ENCODE peak calls at places on chromosome 19, in seven cellular contexts. One of them, this sample, is unnamed.

GRCh38 chr19:27774827-27775226 is 1438.1 kb downstream of the UQCRFS1 start:
- DNase-seq in lung: no peak
- DNase-seq in testis: no peak
- DNase-seq in HL-60: peak
- DNase-seq in mesendoderm: peak
- DNase-seq in CD8-positive, alpha-beta memory T cell: no peak
- DNase-seq in AG04450: no peak
- DNase-seq in this sample: no peak

GRCh38 chr19:37594982-37595382 is 306 bp downstream of the ZNF540 start:
- DNase-seq in lung: peak
- DNase-seq in testis: peak
- DNase-seq in HL-60: peak
- DNase-seq in mesendoderm: no peak
- DNase-seq in CD8-positive, alpha-beta memory T cell: peak
- DNase-seq in AG04450: peak
- DNase-seq in this sample: peak

GRCh38 chr19:29285878-29286277 is 72.9 kb upstream of the UQCRFS1 start:
- DNase-seq in lung: no peak
- DNase-seq in testis: no peak
- DNase-seq in HL-60: peak
- DNase-seq in mesendoderm: peak
- DNase-seq in CD8-positive, alpha-beta memory T cell: no peak
- DNase-seq in AG04450: no peak
- DNase-seq in this sample: peak

GRCh38 chr19:6018786-6019185 is 40.8 kb upstream of the RANBP3 start:
- DNase-seq in lung: no peak
- DNase-seq in testis: no peak
- DNase-seq in HL-60: no peak
- DNase-seq in mesendoderm: peak
- DNase-seq in CD8-positive, alpha-beta memory T cell: no peak
- DNase-seq in AG04450: no peak
- DNase-seq in this sample: no peak

GRCh38 chr19:56118666-56119584 is 2.2 kb downstream of the ZNF787 start:
- DNase-seq in lung: no peak
- DNase-seq in testis: no peak
- DNase-seq in HL-60: no peak
- DNase-seq in mesendoderm: no peak
- DNase-seq in CD8-positive, alpha-beta memory T cell: no peak
- DNase-seq in AG04450: no peak
- DNase-seq in this sample: no peak

GRCh38 chr19:46068345-46069258 is 27.8 kb upstream of the IGFL4 start:
- DNase-seq in lung: no peak
- DNase-seq in testis: no peak
- DNase-seq in HL-60: peak
- DNase-seq in mesendoderm: no peak
- DNase-seq in CD8-positive, alpha-beta memory T cell: no peak
- DNase-seq in AG04450: peak
- DNase-seq in this sample: peak

GRCh38 chr19:45103200-45103624 is 10.2 kb downstream of the PPP1R37 start:
- DNase-seq in lung: no peak
- DNase-seq in testis: peak
- DNase-seq in HL-60: peak
- DNase-seq in mesendoderm: no peak
- DNase-seq in CD8-positive, alpha-beta memory T cell: peak
- DNase-seq in AG04450: no peak
- DNase-seq in this sample: no peak

GRCh38 chr19:6457958-6458694 is 1.5 kb downstream of the SLC25A23 start:
- DNase-seq in lung: no peak
- DNase-seq in testis: no peak
- DNase-seq in HL-60: no peak
- DNase-seq in mesendoderm: no peak
- DNase-seq in CD8-positive, alpha-beta memory T cell: no peak
- DNase-seq in AG04450: no peak
- DNase-seq in this sample: no peak

GRCh38 chr19:22882797-22883196 is 50.7 kb downstream of the ZNF723 start:
- DNase-seq in lung: no peak
- DNase-seq in testis: no peak
- DNase-seq in HL-60: peak
- DNase-seq in mesendoderm: peak
- DNase-seq in CD8-positive, alpha-beta memory T cell: no peak
- DNase-seq in AG04450: no peak
- DNase-seq in this sample: peak
- H3K4me3 ChIP-seq in lung: no peak
- H3K4me3 ChIP-seq in testis: no peak
- H3K4me3 ChIP-seq in HL-60: no peak
- H3K4me3 ChIP-seq in mesendoderm: no peak
- H3K4me3 ChIP-seq in CD8-positive, alpha-beta memory T cell: no peak
- H3K4me3 ChIP-seq in AG04450: no peak
- H3K4me3 ChIP-seq in this sample: no peak

DNA sequence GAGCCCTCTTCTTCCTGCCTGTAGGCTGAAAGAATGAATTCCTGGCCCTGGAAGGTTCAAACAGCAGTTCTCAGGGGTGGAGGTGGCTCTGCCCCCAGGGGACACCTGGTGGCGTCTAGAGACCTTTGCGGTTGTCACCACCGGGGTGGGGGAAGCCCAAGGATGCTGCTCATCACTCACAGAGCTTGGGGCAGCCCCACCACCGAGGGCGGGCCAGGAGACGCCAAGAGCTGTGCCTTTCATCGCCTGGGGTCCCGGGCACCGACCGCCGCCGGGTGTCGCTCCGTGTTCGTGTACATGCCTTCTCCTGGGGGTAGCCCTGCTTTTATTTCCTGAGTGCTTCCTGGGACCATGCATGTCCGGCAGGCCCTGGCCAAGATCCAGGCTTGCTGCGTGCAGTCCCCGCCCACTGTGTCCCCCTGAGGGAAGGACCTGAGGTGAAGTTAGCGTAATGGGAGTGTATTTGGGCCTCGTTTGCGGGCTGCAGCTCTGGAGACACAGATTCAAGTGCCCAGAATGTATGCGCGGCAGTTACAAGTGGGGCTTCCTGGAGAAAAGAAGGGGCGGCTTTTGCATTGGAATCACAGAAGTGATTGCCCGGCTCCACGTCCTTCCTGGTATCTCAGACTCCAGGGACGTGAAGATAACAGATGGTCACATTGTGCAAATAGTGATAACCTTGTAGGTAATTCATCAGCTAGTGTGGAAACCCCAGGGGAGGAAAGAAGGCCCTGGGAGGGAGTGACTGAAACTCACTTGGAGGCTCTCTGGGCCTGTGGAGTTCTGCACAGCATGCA is 7.8 kb downstream of the DOT1L start:
- DNase-seq in lung: no peak
- DNase-seq in testis: peak
- DNase-seq in HL-60: no peak
- DNase-seq in mesendoderm: peak
- DNase-seq in CD8-positive, alpha-beta memory T cell: peak
- DNase-seq in AG04450: no peak
- DNase-seq in this sample: no peak
- H3K4me3 ChIP-seq in lung: no peak
- H3K4me3 ChIP-seq in testis: no peak
- H3K4me3 ChIP-seq in HL-60: no peak
- H3K4me3 ChIP-seq in mesendoderm: no peak
- H3K4me3 ChIP-seq in CD8-positive, alpha-beta memory T cell: no peak
- H3K4me3 ChIP-seq in AG04450: no peak
- H3K4me3 ChIP-seq in this sample: no peak

GRCh38 chr19:31252476-31252875 is 96.8 kb downstream of the TSHZ3 start:
- DNase-seq in lung: no peak
- DNase-seq in testis: no peak
- DNase-seq in HL-60: peak
- DNase-seq in mesendoderm: no peak
- DNase-seq in CD8-positive, alpha-beta memory T cell: no peak
- DNase-seq in AG04450: no peak
- DNase-seq in this sample: no peak
- H3K4me3 ChIP-seq in lung: no peak
- H3K4me3 ChIP-seq in testis: no peak
- H3K4me3 ChIP-seq in HL-60: no peak
- H3K4me3 ChIP-seq in mesendoderm: no peak
- H3K4me3 ChIP-seq in CD8-positive, alpha-beta memory T cell: no peak
- H3K4me3 ChIP-seq in AG04450: no peak
- H3K4me3 ChIP-seq in this sample: no peak

DNA sequence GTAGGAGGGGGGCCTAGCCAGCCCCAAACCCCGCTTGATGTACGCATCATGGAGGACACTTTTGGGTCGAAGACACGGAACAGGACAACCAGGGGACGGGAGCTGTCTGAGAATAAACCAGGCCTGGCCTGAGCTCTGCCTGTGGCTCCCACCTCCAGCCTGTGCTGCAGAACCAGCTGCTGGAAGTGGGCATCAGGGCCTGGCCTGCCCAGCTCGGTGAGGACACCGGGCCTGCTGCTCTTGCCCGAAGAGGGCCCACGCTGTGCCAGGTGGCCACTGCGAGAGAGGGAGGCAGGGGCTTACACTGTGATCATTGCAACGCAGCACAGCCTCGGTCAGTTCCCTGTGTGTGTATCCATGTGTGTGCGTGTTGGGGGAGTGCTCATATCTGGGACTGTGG is 34.6 kb downstream of the CEBPG start:
- DNase-seq in lung: no peak
- DNase-seq in testis: no peak
- DNase-seq in HL-60: no peak
- DNase-seq in mesendoderm: no peak
- DNase-seq in CD8-positive, alpha-beta memory T cell: no peak
- DNase-seq in AG04450: no peak
- DNase-seq in this sample: no peak
- H3K4me3 ChIP-seq in lung: no peak
- H3K4me3 ChIP-seq in testis: no peak
- H3K4me3 ChIP-seq in HL-60: no peak
- H3K4me3 ChIP-seq in mesendoderm: no peak
- H3K4me3 ChIP-seq in CD8-positive, alpha-beta memory T cell: no peak
- H3K4me3 ChIP-seq in AG04450: no peak
- H3K4me3 ChIP-seq in this sample: no peak

DNA sequence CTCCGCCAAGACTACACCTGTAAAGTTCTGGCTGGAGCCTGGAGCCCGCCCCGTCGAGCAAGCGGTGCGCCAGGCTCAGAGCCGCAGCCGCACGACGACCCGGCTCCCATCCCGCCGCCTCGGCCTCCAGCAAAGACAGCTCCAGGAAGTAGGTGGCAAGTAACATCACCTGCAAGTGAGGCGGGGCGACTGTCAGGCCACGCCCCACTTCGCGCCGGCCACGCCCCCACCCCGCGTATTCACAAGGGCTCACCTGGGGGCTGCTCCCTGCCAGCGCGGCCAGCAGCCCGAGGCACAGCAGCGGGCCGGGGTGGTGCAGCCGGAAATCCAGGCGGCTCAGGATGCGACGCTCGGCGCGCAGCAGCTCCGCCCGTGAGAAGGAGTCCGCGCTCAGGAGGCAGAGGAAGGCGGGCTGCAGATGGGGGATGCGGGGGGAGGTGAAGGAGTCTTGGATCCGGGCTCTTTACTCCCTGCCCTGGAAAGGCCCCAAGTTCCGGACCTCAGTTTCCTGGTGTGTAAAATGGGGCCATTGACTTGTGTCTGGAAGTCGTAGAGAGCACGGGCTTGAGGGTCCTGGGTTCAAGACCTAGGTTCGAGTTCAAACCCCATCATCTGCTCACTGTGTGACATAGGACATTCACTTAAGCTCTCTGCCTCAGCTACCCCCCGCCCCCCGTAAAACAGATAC is 3.2 kb downstream of the CCNP start:
- DNase-seq in lung: no peak
- DNase-seq in testis: peak
- DNase-seq in HL-60: no peak
- DNase-seq in mesendoderm: peak
- DNase-seq in CD8-positive, alpha-beta memory T cell: no peak
- DNase-seq in AG04450: no peak
- DNase-seq in this sample: peak
- H3K4me3 ChIP-seq in lung: no peak
- H3K4me3 ChIP-seq in testis: peak
- H3K4me3 ChIP-seq in HL-60: no peak
- H3K4me3 ChIP-seq in mesendoderm: no peak
- H3K4me3 ChIP-seq in CD8-positive, alpha-beta memory T cell: no peak
- H3K4me3 ChIP-seq in AG04450: no peak
- H3K4me3 ChIP-seq in this sample: no peak

DNA sequence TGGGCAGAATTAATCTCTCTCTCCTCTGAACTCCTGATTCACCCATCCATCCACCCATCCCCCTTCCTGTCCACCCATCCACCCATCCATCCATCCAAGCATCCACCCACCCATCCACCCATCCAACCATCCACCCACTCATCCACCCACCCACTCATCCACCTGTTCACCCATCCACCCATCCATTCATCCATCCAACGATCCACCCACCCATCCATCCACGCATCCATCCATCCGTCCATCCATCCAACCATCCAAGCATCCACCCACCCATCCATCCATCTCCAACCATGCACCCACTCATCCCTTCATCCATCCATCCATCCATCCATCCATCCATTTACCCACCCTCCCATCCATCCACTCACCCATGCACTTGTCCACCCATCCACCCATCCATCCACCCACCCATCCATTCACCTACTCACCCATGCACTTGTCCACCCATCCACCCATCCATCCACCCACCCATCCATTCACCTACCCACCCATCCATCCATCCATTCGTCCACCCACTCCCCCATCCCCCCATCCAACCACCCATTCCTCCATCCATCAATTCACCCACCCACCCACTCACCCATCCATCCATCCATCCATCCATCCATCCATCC is 18.7 kb downstream of the MEX3D start:
- DNase-seq in lung: no peak
- DNase-seq in testis: no peak
- DNase-seq in HL-60: no peak
- DNase-seq in mesendoderm: no peak
- DNase-seq in CD8-positive, alpha-beta memory T cell: no peak
- DNase-seq in AG04450: no peak
- DNase-seq in this sample: no peak
- H3K4me3 ChIP-seq in lung: no peak
- H3K4me3 ChIP-seq in testis: no peak
- H3K4me3 ChIP-seq in HL-60: no peak
- H3K4me3 ChIP-seq in mesendoderm: no peak
- H3K4me3 ChIP-seq in CD8-positive, alpha-beta memory T cell: no peak
- H3K4me3 ChIP-seq in AG04450: no peak
- H3K4me3 ChIP-seq in this sample: no peak

GRCh38 chr19:12842511-12842910 is 4.2 kb downstream of the MAST1 start:
- DNase-seq in lung: no peak
- DNase-seq in testis: no peak
- DNase-seq in HL-60: no peak
- DNase-seq in mesendoderm: no peak
- DNase-seq in CD8-positive, alpha-beta memory T cell: no peak
- DNase-seq in AG04450: no peak
- DNase-seq in this sample: no peak

GRCh38 chr19:12838893-12839656 is 760 bp downstream of the MAST1 start:
- DNase-seq in lung: no peak
- DNase-seq in testis: no peak
- DNase-seq in HL-60: no peak
- DNase-seq in mesendoderm: no peak
- DNase-seq in CD8-positive, alpha-beta memory T cell: no peak
- DNase-seq in AG04450: no peak
- DNase-seq in this sample: no peak

GRCh38 chr19:12841094-12841493 is 2.8 kb downstream of the MAST1 start:
- DNase-seq in lung: no peak
- DNase-seq in testis: peak
- DNase-seq in HL-60: no peak
- DNase-seq in mesendoderm: peak
- DNase-seq in CD8-positive, alpha-beta memory T cell: no peak
- DNase-seq in AG04450: no peak
- DNase-seq in this sample: peak

GRCh38 chr19:12838182-12838890 is at the start of gene MAST1:
- DNase-seq in lung: no peak
- DNase-seq in testis: peak
- DNase-seq in HL-60: peak
- DNase-seq in mesendoderm: peak
- DNase-seq in CD8-positive, alpha-beta memory T cell: peak
- DNase-seq in AG04450: no peak
- DNase-seq in this sample: peak

GRCh38 chr19:12840091-12841079 is 2.1 kb downstream of the MAST1 start:
- DNase-seq in lung: peak
- DNase-seq in testis: peak
- DNase-seq in HL-60: peak
- DNase-seq in mesendoderm: peak
- DNase-seq in CD8-positive, alpha-beta memory T cell: no peak
- DNase-seq in AG04450: no peak
- DNase-seq in this sample: peak
- H3K4me3 ChIP-seq in lung: no peak
- H3K4me3 ChIP-seq in testis: peak
- H3K4me3 ChIP-seq in HL-60: no peak
- H3K4me3 ChIP-seq in mesendoderm: peak
- H3K4me3 ChIP-seq in CD8-positive, alpha-beta memory T cell: no peak
- H3K4me3 ChIP-seq in AG04450: peak
- H3K4me3 ChIP-seq in this sample: peak